ENCODE peak calls at places on chromosomes 13 and 19, in eight cellular contexts. E is spleen; V is uterus; A is IMR-90; T is psoas muscle; P is cardiac muscle cell; C is mammary epithelial cell; I is CD4-positive, alpha-beta T cell. J is an unnamed sample.

GRCh38 chr19:7928741-7929701 is 3.1 kb upstream of the CTXN1 start:
- DNase-seq in E (no peak), V (peak), A (peak), T (peak), P (peak), C (peak), I (peak), J (peak)

GRCh38 chr13:113417836-113418721 is 35.2 kb downstream of the ADPRHL1 start:
- DNase-seq in E (no peak), V (no peak), A (no peak), T (no peak), P (no peak), C (no peak), I (no peak), J (no peak)

GRCh38 chr19:21568816-21569496 is 63.6 kb downstream of the ZNF429 start:
- DNase-seq in E (no peak), V (peak), A (peak), T (peak), P (peak), C (no peak), I (peak), J (no peak)

GRCh38 chr13:105928048-105928447 is 607.4 kb downstream of the EFNB2 start:
- DNase-seq in E (no peak), V (no peak), A (no peak), T (no peak), P (no peak), C (no peak), I (no peak), J (no peak)

GRCh38 chr13:51928231-51928630 is 66.5 kb downstream of the CCDC70 start:
- DNase-seq in E (no peak), V (no peak), A (no peak), T (no peak), P (no peak), C (no peak), I (no peak), J (no peak)

GRCh38 chr19:33532859-33533455 is 11.4 kb upstream of the PEPD start:
- DNase-seq in E (no peak), V (no peak), A (no peak), T (no peak), P (no peak), C (no peak), I (no peak), J (no peak)

GRCh38 chr13:70080030-70080429 is 27.6 kb upstream of the ATXN8OS start:
- DNase-seq in E (no peak), V (no peak), A (no peak), T (no peak), P (no peak), C (no peak), I (no peak), J (no peak)

GRCh38 chr13:24005711-24006281 is 108.5 kb upstream of the C1QTNF9B start:
- DNase-seq in E (no peak), V (no peak), A (no peak), T (no peak), P (no peak), C (no peak), I (no peak), J (no peak)

GRCh38 chr19:21482863-21483276 is 22.5 kb upstream of the ZNF429 start:
- DNase-seq in E (peak), V (peak), A (no peak), T (peak), P (peak), C (no peak), I (peak), J (peak)

GRCh38 chr19:44582581-44583265 is 30.6 kb upstream of the IGSF23 start:
- DNase-seq in E (no peak), V (no peak), A (no peak), T (peak), P (peak), C (no peak), I (no peak), J (peak)

GRCh38 chr13:40315416-40316064 is 350.9 kb downstream of the FOXO1 start:
- DNase-seq in E (peak), V (peak), A (no peak), T (peak), P (peak), C (peak), I (peak), J (peak)

GRCh38 chr19:45492627-45493470 is 4.0 kb downstream of the RTN2 start:
- DNase-seq in E (no peak), V (no peak), A (peak), T (peak), P (peak), C (no peak), I (no peak), J (peak)

GRCh38 chr13:68749801-68750200 is 1357.8 kb upstream of the ATXN8OS start:
- DNase-seq in E (no peak), V (no peak), A (no peak), T (no peak), P (no peak), C (no peak), I (no peak), J (no peak)
- H3K27ac ChIP-seq in E (no peak), V (no peak), A (no peak), T (no peak), P (no peak), C (no peak), I (no peak), J (no peak)

GRCh38 chr13:48233886-48234488 is 981 bp downstream of the ITM2B start:
- DNase-seq in E (no peak), V (no peak), A (peak), T (no peak), P (peak), C (no peak), I (no peak), J (no peak)

GRCh38 chr13:48234652-48235099 is 1.7 kb downstream of the ITM2B start:
- DNase-seq in E (no peak), V (no peak), A (no peak), T (no peak), P (no peak), C (no peak), I (no peak), J (no peak)

GRCh38 chr13:48236528-48237353 is 3.7 kb downstream of the ITM2B start:
- DNase-seq in E (no peak), V (no peak), A (no peak), T (no peak), P (peak), C (peak), I (no peak), J (no peak)

GRCh38 chr13:48235814-48236135 is 2.8 kb downstream of the ITM2B start:
- DNase-seq in E (no peak), V (no peak), A (no peak), T (no peak), P (no peak), C (no peak), I (no peak), J (no peak)

DNA sequence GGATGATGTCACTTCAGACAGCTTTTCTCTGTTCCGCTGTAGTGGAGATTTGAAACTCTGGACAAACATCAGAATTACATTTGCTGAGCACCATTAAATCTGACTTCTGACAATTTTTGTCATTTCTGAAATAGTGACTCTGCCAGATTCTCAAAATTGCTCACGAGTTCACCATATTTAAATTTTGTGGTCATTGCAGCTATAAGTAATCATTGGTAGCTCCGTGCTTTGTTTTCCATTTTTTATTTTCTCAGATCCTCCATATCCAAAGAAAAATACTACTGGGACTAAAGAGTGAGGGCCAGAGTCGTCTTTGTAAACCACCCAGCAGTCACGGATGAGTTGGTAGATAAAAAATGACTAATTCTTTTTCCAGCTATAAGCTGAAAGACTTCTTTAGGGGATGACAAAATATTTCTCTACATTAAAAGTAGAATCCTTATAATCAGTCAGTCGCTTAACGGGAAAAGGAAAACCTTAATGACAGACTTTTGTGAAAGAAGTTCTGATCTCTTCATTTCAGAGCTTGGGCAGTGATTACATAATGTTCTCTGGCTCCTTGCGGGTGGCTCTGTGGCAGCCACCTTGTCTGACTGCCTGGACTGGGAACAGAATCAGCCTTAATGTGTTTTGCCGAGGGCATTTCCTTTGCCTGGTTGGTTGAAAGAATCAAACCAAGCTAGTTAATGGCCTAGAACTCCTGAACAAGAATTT is 2.3 kb downstream of the ITM2B start:
- DNase-seq in E (no peak), V (no peak), A (peak), T (no peak), P (peak), C (peak), I (no peak), J (peak)
- TF ChIP-seq CTCF in E (no peak), V (no peak), A (no peak), T (no peak), P (no peak), C (no peak), I (no peak), J (no peak)

DNA sequence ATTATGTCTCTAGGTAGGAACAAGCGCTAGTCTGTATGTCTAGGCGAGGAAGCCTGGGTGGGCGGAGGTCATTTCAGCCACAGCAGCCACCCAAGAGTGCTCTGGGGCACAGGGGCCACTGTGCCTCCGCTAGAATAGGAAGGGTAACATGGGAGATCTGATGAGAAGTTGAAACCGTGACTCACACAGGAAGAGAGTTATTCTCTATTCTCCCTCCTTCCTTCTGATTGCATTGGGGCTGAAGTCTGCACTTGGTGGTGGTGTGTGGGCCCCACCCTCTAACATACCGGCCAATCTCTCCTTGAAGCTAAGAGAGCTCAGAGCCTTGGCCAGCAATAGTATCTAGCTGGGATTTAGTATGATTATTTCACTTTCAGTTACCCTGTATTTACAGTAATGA is 20.3 kb upstream of the GGACT start:
- DNase-seq in E (no peak), V (no peak), A (no peak), T (no peak), P (no peak), C (no peak), I (no peak), J (no peak)
- H3K27ac ChIP-seq in E (no peak), V (no peak), A (no peak), T (no peak), P (no peak), C (no peak), I (no peak), J (no peak)

GRCh38 chr13:25085125-25085742 is 10.7 kb upstream of the PABPC3 start:
- DNase-seq in E (no peak), V (no peak), A (peak), T (no peak), P (peak), C (peak), I (no peak), J (peak)
- TF ChIP-seq CTCF in E (no peak), V (peak), A (peak), T (no peak), P (peak), C (peak), I (no peak), J (peak)

DNA sequence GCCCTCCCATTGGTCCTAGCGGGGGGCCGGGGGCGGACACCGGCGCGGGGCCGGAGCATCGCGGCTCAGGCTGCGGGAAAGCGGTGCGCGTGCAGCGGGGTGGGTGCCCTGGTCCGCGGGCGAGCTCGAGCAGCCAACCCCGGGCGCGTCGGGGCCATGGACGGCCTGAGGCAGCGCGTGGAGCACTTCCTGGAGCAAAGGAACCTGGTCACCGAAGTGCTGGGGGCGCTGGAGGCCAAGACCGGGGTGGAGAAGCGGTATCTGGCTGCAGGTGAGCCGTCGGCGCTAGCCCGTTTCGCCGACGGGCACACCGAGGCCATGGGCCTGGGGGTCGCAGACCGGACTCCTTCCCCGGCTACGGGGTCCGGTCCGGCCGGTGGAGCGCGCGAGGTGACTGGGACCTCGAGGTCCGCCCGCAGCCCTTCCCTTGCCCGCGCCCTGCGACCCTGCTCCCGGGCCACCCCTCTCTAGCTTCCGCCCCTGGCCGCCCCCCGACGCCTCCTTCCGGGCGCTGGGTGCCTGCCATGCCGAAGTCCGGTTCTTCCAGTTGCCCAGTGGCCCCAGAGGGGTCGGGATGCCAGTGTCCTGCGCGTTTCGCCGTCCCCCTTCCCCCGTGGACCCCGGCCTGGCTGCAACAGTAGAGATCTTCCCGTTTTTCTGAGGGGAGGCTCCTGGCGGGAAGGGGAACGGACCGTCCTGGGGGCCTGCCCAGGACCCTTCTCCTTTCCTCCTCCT is at the start of gene REEP6:
- DNase-seq in E (no peak), V (no peak), A (no peak), T (no peak), P (no peak), C (no peak), I (no peak), J (no peak)
- H3K27ac ChIP-seq in E (peak), V (peak), A (peak), T (peak), P (peak), C (peak), I (peak), J (peak)

DNA sequence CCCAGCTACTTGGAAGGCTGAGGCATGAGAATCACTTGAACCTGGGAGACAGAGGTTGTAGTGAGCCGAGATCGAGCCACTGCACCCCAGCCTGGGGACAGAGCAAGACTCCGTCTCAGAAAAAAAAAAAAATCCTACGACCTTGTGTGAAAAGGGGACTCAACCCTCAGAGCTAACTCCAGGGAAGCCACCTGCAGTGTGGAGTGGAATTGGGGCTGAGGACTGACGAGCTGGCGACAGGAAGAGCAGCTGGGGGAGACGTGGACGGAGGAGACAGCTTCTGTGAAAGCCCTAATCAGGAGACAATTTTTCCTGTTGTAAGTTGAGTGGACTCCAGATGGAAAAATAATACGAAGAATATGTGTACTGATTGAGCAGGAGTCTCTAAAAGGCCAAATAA is 11.9 kb upstream of the LAIR1 start:
- DNase-seq in E (peak), V (no peak), A (no peak), T (no peak), P (no peak), C (no peak), I (no peak), J (no peak)
- TF ChIP-seq CTCF in E (no peak), V (no peak), A (no peak), T (no peak), P (no peak), C (no peak), I (no peak), J (no peak)

DNA sequence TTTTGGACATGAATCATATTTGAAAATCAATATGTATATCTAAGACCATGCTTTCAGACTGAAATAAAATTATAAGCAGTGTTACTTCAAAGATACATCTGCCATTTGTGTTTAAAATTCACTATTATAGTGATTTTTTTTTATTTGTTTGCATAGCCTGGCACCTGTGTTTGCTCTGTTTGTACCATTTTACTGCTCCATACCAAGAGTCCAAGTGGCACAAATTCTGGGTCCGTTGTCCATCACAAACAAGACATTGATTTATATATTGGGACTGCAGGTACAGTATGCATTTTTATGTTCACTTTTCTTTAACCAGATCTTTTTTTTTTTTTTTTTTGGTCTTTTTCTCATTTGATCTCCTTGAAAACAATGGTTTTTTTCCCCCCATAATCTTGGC is 6.7 kb upstream of the GPR183 start:
- DNase-seq in E (no peak), V (no peak), A (no peak), T (no peak), P (no peak), C (no peak), I (no peak), J (no peak)
- H3K27ac ChIP-seq in E (peak), V (no peak), A (no peak), T (peak), P (no peak), C (no peak), I (peak), J (no peak)

J was measured in OCI-LY7.